ENCODE peak calls at places on chromosome 11, in seven cellular contexts. Y is GM12891, S is H1, E is HepG2, P is SK-N-SH, C is GM12878, N is K562. W is an unnamed sample.

GRCh38 chr11:57179701-57180100 is 2.1 kb upstream of the LRRC55 start:
- DNase-seq in Y (no peak), S (no peak), E (no peak), P (no peak), C (no peak), N (no peak), W (no peak)

GRCh38 chr11:69553416-69554357 is 72.2 kb downstream of the LINC01488 start:
- DNase-seq in Y (no peak), S (no peak), E (no peak), P (no peak), C (no peak), N (no peak), W (no peak)

GRCh38 chr11:88402192-88402715 is 64.7 kb upstream of the CTSC start:
- DNase-seq in Y (no peak), S (no peak), E (no peak), P (no peak), C (peak), N (no peak), W (no peak)

GRCh38 chr11:79973701-79974626 is 533.1 kb upstream of the TENM4 start:
- DNase-seq in Y (no peak), S (peak), E (no peak), P (no peak), C (no peak), N (no peak), W (no peak)

GRCh38 chr11:125433454-125434121 is 62.5 kb downstream of the FEZ1 start:
- DNase-seq in Y (peak), S (no peak), E (peak), P (peak), C (no peak), N (peak), W (peak)

GRCh38 chr11:8359521-8359920 is 95.8 kb upstream of the LMO1 start:
- DNase-seq in Y (no peak), S (no peak), E (no peak), P (no peak), C (no peak), N (no peak), W (no peak)

GRCh38 chr11:114162719-114163123 is 103.2 kb downstream of the ZBTB16 start:
- DNase-seq in Y (no peak), S (no peak), E (no peak), P (peak), C (no peak), N (no peak), W (no peak)

GRCh38 chr11:79486239-79486984 is 45.6 kb upstream of the TENM4 start:
- DNase-seq in Y (no peak), S (no peak), E (no peak), P (no peak), C (no peak), N (no peak), W (no peak)

GRCh38 chr11:1515082-1516060 is 28.8 kb upstream of the MOB2 start:
- DNase-seq in Y (peak), S (peak), E (peak), P (peak), C (no peak), N (peak), W (peak)

GRCh38 chr11:125335101-125335500 is 161.0 kb downstream of the FEZ1 start:
- DNase-seq in Y (no peak), S (no peak), E (no peak), P (no peak), C (no peak), N (no peak), W (no peak)

GRCh38 chr11:44775366-44776356 is 48.9 kb downstream of the TSPAN18 start:
- DNase-seq in Y (peak), S (no peak), E (peak), P (peak), C (no peak), N (peak), W (peak)

GRCh38 chr11:83092488-83093384 is 21.0 kb upstream of the RAB30 start:
- DNase-seq in Y (no peak), S (no peak), E (peak), P (peak), C (no peak), N (no peak), W (no peak)
- TF ChIP-seq POLR2AphosphoS5 in Y (no peak), S (no peak), E (no peak), P (no peak), C (no peak), N (no peak), W (no peak)

GRCh38 chr11:123233280-123233977 is 38.4 kb upstream of the CLMP start:
- DNase-seq in Y (peak), S (no peak), E (no peak), P (no peak), C (peak), N (no peak), W (peak)
- TF ChIP-seq TAF1 in Y (no peak), S (no peak), E (no peak), P (no peak), C (no peak), N (no peak), W (no peak)

GRCh38 chr11:72615329-72615728 is 58.9 kb downstream of the PDE2A start:
- DNase-seq in Y (no peak), S (no peak), E (no peak), P (no peak), C (no peak), N (no peak), W (no peak)

GRCh38 chr11:72616655-72617054 is 57.6 kb downstream of the PDE2A start:
- DNase-seq in Y (no peak), S (no peak), E (no peak), P (no peak), C (no peak), N (no peak), W (no peak)

GRCh38 chr11:72617080-72617744 is 57.0 kb downstream of the PDE2A start:
- DNase-seq in Y (no peak), S (no peak), E (no peak), P (peak), C (no peak), N (no peak), W (no peak)

GRCh38 chr11:72621008-72621610 is 53.1 kb downstream of the PDE2A start:
- DNase-seq in Y (no peak), S (no peak), E (no peak), P (no peak), C (no peak), N (no peak), W (no peak)

DNA sequence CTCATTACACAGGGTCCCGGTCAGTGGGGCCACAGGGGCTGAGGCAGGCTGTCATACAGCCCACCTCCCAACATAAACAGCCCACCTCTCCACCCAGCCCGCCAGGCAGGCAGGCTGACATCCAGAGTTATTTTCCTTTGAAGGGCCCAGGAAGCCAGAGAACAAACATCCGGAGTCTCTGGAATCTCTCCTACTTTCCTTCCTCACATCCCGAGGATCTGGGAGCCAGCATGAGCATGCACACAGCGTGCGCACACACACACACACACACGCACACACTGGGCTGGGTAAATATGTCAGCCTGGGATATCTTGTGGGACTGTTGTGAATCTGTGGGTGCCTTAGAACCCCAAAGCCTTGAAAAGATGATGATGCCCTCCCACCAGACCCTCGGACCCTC is 55.4 kb downstream of the PDE2A start:
- DNase-seq in Y (no peak), S (no peak), E (no peak), P (no peak), C (no peak), N (no peak), W (no peak)
- TF ChIP-seq POLR2AphosphoS5 in Y (no peak), S (no peak), E (no peak), P (no peak), C (no peak), N (no peak), W (no peak)

GRCh38 chr11:117005758-117006157 is 92.5 kb downstream of the SIK3 start:
- DNase-seq in Y (no peak), S (no peak), E (no peak), P (no peak), C (no peak), N (no peak), W (no peak)
- TF ChIP-seq TAF1 in Y (no peak), S (no peak), E (no peak), P (no peak), C (no peak), N (no peak), W (no peak)

GRCh38 chr11:11272254-11272653 is 80.8 kb downstream of the CSNK2A3 start:
- DNase-seq in Y (no peak), S (no peak), E (no peak), P (no peak), C (no peak), N (no peak), W (no peak)
- TF ChIP-seq POLR2AphosphoS5 in Y (no peak), S (no peak), E (no peak), P (no peak), C (no peak), N (no peak), W (no peak)

GRCh38 chr11:84316866-84317560 is 1030.8 kb upstream of the CCDC90B start:
- DNase-seq in Y (no peak), S (no peak), E (no peak), P (no peak), C (no peak), N (no peak), W (no peak)

GRCh38 chr11:84310261-84310660 is 1024.1 kb upstream of the CCDC90B start:
- DNase-seq in Y (no peak), S (no peak), E (no peak), P (no peak), C (no peak), N (no peak), W (no peak)

GRCh38 chr11:84319853-84320252 is 1033.7 kb upstream of the CCDC90B start:
- DNase-seq in Y (no peak), S (no peak), E (no peak), P (peak), C (no peak), N (no peak), W (no peak)

GRCh38 chr11:84313830-84314359 is 1027.7 kb upstream of the CCDC90B start:
- DNase-seq in Y (no peak), S (no peak), E (no peak), P (no peak), C (no peak), N (no peak), W (no peak)
- TF ChIP-seq TAF1 in Y (no peak), S (no peak), E (no peak), P (no peak), C (no peak), N (no peak), W (no peak)

GRCh38 chr11:107799245-107799859 is 59.2 kb downstream of the SLC35F2 start:
- DNase-seq in Y (peak), S (peak), E (peak), P (peak), C (peak), N (peak), W (peak)
- TF ChIP-seq POLR2AphosphoS5 in Y (no peak), S (no peak), E (no peak), P (no peak), C (no peak), N (no peak), W (no peak)

W was measured in GM12892.